ENCODE peak calls at places on chromosomes 11 and 22, in nine cellular contexts. Y is erythroblast, T is stomach, H is right lobe of liver, K is H1, P is testis, M is tibial nerve, A is adrenal gland, L is breast epithelium. I is an unnamed sample.

GRCh38 chr11:87361891-87362290 is 324.2 kb downstream of the TMEM135 start:
- DNase-seq in Y (no peak), T (no peak), H (no peak), K (no peak), P (no peak), M (no peak), A (no peak), L (no peak), I (no peak)

GRCh38 chr11:101049123-101049522 is 80.5 kb downstream of the PGR start:
- DNase-seq in Y (peak), T (no peak), H (no peak), K (no peak), P (no peak), M (no peak), A (no peak), L (no peak), I (no peak)

GRCh38 chr11:1888811-1889526 is 2.7 kb downstream of the PRR33 start:
- DNase-seq in Y (no peak), T (peak), H (no peak), K (no peak), P (no peak), M (peak), A (peak), L (no peak), I (no peak)

GRCh38 chr22:36608987-36609386 is 80.0 kb upstream of the EIF3D start:
- DNase-seq in Y (no peak), T (no peak), H (no peak), K (no peak), P (no peak), M (no peak), A (no peak), L (no peak), I (no peak)

GRCh38 chr22:42562282-42562681 is 8.5 kb downstream of the SERHL2 start:
- DNase-seq in Y (no peak), T (no peak), H (no peak), K (no peak), P (peak), M (no peak), A (no peak), L (no peak), I (no peak)

GRCh38 chr11:131052367-131052766 is 136.1 kb upstream of the SNX19 start:
- DNase-seq in Y (no peak), T (no peak), H (no peak), K (no peak), P (no peak), M (no peak), A (no peak), L (no peak), I (no peak)

GRCh38 chr11:72686639-72687215 is 12.5 kb upstream of the PDE2A start:
- DNase-seq in Y (no peak), T (no peak), H (no peak), K (no peak), P (no peak), M (no peak), A (no peak), L (no peak), I (no peak)

GRCh38 chr22:44353063-44353440 is 40.3 kb upstream of the SHISAL1 start:
- DNase-seq in Y (no peak), T (no peak), H (peak), K (no peak), P (no peak), M (no peak), A (no peak), L (no peak), I (no peak)

GRCh38 chr11:1516273-1517067 is 29.9 kb upstream of the MOB2 start:
- DNase-seq in Y (no peak), T (no peak), H (peak), K (no peak), P (no peak), M (no peak), A (no peak), L (no peak), I (no peak)

GRCh38 chr11:83292709-83293435 is 6.7 kb upstream of the CCDC90B start:
- DNase-seq in Y (peak), T (no peak), H (no peak), K (no peak), P (peak), M (no peak), A (peak), L (no peak), I (no peak)

GRCh38 chr22:26318975-26319374 is 110.1 kb upstream of the ASPHD2 start:
- DNase-seq in Y (no peak), T (no peak), H (no peak), K (no peak), P (no peak), M (no peak), A (no peak), L (no peak), I (no peak)

GRCh38 chr11:62054484-62055121 is 69.2 kb upstream of the INCENP start:
- DNase-seq in Y (peak), T (peak), H (no peak), K (no peak), P (no peak), M (no peak), A (no peak), L (no peak), I (no peak)

DNA sequence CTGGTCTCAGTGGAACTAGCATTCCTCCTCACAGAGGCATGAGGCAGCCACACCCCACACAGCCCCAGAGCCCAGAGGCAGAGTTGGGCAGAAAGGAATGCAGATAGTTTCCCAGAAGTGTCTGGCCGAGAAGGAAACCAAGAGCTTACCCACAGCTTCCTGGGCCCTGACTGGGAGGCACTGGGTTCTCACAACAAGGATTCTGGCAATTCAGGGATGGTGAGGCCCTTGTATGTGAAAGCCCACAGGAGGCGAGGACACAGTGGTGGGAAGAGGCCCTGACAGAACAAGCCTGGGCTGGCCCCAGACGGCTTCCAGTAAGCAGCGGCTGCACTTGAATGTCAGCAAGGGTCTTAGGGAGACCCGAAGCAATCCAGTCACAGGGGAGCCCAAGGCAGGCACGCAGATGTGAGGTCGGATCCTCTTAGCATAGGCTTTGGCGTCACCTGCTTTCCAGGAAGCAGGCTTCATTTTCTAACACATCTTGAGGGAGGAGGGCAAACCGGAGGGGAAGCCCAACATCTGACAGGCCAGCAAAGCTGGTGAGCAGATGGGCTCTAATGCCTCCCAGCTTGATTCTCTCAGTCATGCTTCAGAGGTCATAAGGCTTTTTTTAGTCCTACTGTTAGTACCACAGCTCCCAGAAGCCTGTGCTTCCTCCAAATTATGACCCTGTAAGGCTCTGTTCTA is 78.3 kb upstream of the AKIP1 start:
- DNase-seq in Y (no peak), T (peak), H (no peak), K (no peak), P (no peak), M (no peak), A (no peak), L (no peak), I (peak)
- TF ChIP-seq POLR2A in Y (no peak), T (no peak), H (no peak), K (no peak), P (no peak), M (no peak), A (no peak), L (no peak), I (peak)

DNA sequence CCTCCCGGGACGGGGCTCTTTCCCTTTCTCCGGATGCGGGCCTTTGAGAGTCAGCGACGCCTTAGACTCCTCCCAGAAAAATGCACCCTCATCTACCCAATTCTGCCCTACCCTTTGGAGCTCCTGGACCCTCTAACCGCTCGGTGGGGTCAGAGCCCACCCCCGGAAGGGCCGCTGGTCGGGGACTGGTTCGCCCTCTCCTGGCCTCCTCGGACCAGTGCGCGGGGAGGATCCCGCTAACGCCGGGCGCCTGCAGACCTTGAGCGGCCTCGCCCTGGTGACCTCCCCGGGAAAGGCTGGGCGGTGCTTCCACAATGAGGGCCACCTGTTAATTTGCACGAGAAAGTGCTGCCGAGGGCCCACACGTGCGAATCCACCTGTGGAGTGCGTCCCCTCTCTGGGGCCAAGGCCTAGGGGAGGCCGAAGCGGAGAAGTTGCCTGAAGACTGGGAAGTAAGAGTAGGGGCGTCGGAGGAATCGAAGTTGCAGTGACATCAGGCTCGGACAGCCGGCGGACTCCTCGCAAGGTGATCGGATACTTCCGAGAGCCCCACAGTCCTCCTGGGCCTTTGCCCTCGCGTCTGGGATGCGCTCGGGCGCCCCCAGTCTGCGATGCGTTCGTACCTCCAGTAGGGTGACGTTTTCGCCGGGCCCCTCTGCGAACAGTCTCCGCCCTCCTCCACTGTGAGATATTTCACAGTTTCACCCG is 61.5 kb downstream of the ENDOD1 start:
- DNase-seq in Y (peak), T (peak), H (peak), K (peak), P (peak), M (peak), A (peak), L (peak), I (peak)
- TF ChIP-seq POLR2A in Y (peak), T (no peak), H (peak), K (no peak), P (no peak), M (peak), A (peak), L (peak), I (peak)

GRCh38 chr11:114683007-114683406 is 4.7 kb downstream of the NXPE2 start:
- DNase-seq in Y (no peak), T (no peak), H (no peak), K (no peak), P (no peak), M (no peak), A (no peak), L (no peak), I (no peak)
- TF ChIP-seq POLR2A in Y (no peak), T (no peak), H (no peak), K (no peak), P (no peak), M (no peak), A (no peak), L (no peak), I (no peak)

DNA sequence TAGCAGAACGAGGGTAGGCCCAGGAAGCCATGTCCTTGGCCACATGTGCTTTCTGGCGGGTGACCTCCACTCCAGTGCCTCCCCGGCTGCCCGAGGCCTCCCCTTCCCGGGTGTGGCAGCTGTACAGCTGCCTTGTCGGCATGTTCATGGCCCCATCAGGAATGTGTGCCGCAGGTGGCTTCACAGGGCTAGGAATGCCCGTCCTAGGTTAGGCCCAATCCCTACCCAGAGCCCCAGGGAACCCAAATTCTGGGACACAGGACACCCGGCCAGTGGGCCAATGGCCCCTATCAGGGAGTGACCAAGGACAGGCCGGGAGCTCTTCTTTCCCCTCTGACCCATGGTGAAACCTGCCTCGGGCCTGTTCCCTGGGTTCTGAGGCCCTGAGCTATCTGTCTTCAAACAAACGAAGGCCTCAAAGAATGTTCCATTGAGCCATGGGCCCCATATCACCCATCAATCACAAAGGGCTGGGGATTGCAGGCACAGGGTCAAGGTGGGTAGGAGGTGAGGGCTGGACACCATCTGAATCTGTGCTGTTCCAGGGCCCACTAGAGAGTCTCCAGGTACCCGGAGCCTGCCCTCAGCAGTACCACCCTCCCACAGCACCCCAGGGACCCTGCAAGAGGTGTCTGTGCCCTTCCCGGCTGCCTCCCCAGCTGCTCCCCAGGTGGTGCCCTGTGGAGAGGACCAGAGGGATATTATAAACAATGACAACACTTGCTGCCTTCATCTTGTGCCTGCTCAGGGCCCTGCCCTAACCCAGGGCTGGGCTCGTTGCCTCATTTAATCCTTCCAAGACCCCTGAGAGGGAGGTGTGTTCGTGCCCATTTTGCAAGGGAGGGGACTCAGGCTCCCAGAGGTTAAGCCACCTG is 4.1 kb upstream of the CDKN1C start:
- DNase-seq in Y (no peak), T (no peak), H (no peak), K (no peak), P (no peak), M (no peak), A (no peak), L (no peak), I (no peak)
- TF ChIP-seq POLR2A in Y (no peak), T (no peak), H (no peak), K (no peak), P (no peak), M (no peak), A (no peak), L (no peak), I (no peak)